ENCODE peak calls at places on chromosomes 12 and 14, in ten cellular contexts. One of them, this sample, is unnamed.

GRCh38 chr12:121786441-121786825 is 7.1 kb downstream of the RHOF start:
- DNase-seq in H9: no peak
- DNase-seq in A549: peak; percentile 76
- DNase-seq in CD4-positive, alpha-beta memory T cell: peak; percentile 52
- DNase-seq in NCI-H82: no peak
- DNase-seq in GM12892: no peak
- DNase-seq in NCI-H1092: no peak
- DNase-seq in left ventricle myocardium inferior: no peak
- DNase-seq in GM13977: no peak
- DNase-seq in RCC 7860: peak; percentile 97
- DNase-seq in this sample: peak; percentile 89

GRCh38 chr12:64679487-64679983 is 69.2 kb downstream of the RASSF3 start:
- DNase-seq in NCI-H1092: peak; percentile 73
- DNase-seq in RCC 7860: peak; percentile 74
- DNase-seq in NCI-H82: no peak
- DNase-seq in GM13977: no peak
- DNase-seq in H9: no peak
- DNase-seq in left ventricle myocardium inferior: peak; percentile 78
- DNase-seq in GM12892: no peak
- DNase-seq in A549: peak; percentile 82
- DNase-seq in CD4-positive, alpha-beta memory T cell: peak; percentile 79
- DNase-seq in this sample: peak; percentile 83

GRCh38 chr14:104290058-104290667 is 151.8 kb downstream of the KIF26A start:
- DNase-seq in A549: no peak
- DNase-seq in GM12892: no peak
- DNase-seq in GM13977: no peak
- DNase-seq in NCI-H1092: no peak
- DNase-seq in left ventricle myocardium inferior: peak; percentile 6
- DNase-seq in H9: peak; percentile 43
- DNase-seq in CD4-positive, alpha-beta memory T cell: no peak
- DNase-seq in RCC 7860: no peak
- DNase-seq in NCI-H82: no peak
- DNase-seq in this sample: peak; percentile 35

GRCh38 chr12:131194166-131194565 is 240.5 kb downstream of the ADGRD1 start:
- DNase-seq in GM13977: peak; percentile 16
- DNase-seq in H9: peak; percentile 17
- DNase-seq in NCI-H82: peak; percentile 67
- DNase-seq in A549: peak; percentile 13
- DNase-seq in left ventricle myocardium inferior: no peak
- DNase-seq in GM12892: no peak
- DNase-seq in CD4-positive, alpha-beta memory T cell: no peak
- DNase-seq in NCI-H1092: no peak
- DNase-seq in RCC 7860: no peak
- DNase-seq in this sample: peak; percentile 18

GRCh38 chr12:124497658-124498057 is 69.8 kb downstream of the NCOR2 start:
- DNase-seq in RCC 7860: no peak
- DNase-seq in GM12892: no peak
- DNase-seq in NCI-H82: no peak
- DNase-seq in left ventricle myocardium inferior: peak; percentile 84
- DNase-seq in GM13977: peak; percentile 72
- DNase-seq in NCI-H1092: no peak
- DNase-seq in A549: no peak
- DNase-seq in CD4-positive, alpha-beta memory T cell: no peak
- DNase-seq in H9: no peak
- DNase-seq in this sample: no peak

GRCh38 chr12:124277394-124278222 is 17.3 kb upstream of the RFLNA start:
- DNase-seq in RCC 7860: no peak
- DNase-seq in left ventricle myocardium inferior: no peak
- DNase-seq in CD4-positive, alpha-beta memory T cell: no peak
- DNase-seq in H9: no peak
- DNase-seq in GM12892: no peak
- DNase-seq in NCI-H82: peak; percentile 57
- DNase-seq in A549: no peak
- DNase-seq in GM13977: no peak
- DNase-seq in NCI-H1092: no peak
- DNase-seq in this sample: no peak

GRCh38 chr14:59183150-59183549 is 5.3 kb upstream of the DAAM1 start:
- DNase-seq in left ventricle myocardium inferior: no peak
- DNase-seq in H9: no peak
- DNase-seq in GM13977: no peak
- DNase-seq in A549: no peak
- DNase-seq in NCI-H82: no peak
- DNase-seq in GM12892: no peak
- DNase-seq in NCI-H1092: no peak
- DNase-seq in RCC 7860: no peak
- DNase-seq in CD4-positive, alpha-beta memory T cell: no peak
- DNase-seq in this sample: no peak

GRCh38 chr12:47397664-47398281 is 308.1 kb downstream of the RPAP3 start:
- DNase-seq in NCI-H1092: peak; percentile 31
- DNase-seq in left ventricle myocardium inferior: no peak
- DNase-seq in NCI-H82: peak; percentile 41
- DNase-seq in H9: peak; percentile 47
- DNase-seq in RCC 7860: peak; percentile 54
- DNase-seq in A549: peak; percentile 51
- DNase-seq in GM13977: peak; percentile 22
- DNase-seq in GM12892: no peak
- DNase-seq in CD4-positive, alpha-beta memory T cell: peak; percentile 65
- DNase-seq in this sample: no peak

GRCh38 chr14:69325086-69325485 is 65.1 kb downstream of the GALNT16 start:
- DNase-seq in GM12892: no peak
- DNase-seq in NCI-H82: no peak
- DNase-seq in RCC 7860: no peak
- DNase-seq in CD4-positive, alpha-beta memory T cell: no peak
- DNase-seq in left ventricle myocardium inferior: no peak
- DNase-seq in A549: no peak
- DNase-seq in H9: no peak
- DNase-seq in GM13977: no peak
- DNase-seq in NCI-H1092: no peak
- DNase-seq in this sample: no peak

GRCh38 chr14:36068777-36069534 is 107.6 kb downstream of the PTCSC3 start:
- DNase-seq in NCI-H1092: no peak
- DNase-seq in left ventricle myocardium inferior: no peak
- DNase-seq in RCC 7860: no peak
- DNase-seq in CD4-positive, alpha-beta memory T cell: no peak
- DNase-seq in A549: no peak
- DNase-seq in GM12892: no peak
- DNase-seq in GM13977: no peak
- DNase-seq in NCI-H82: peak; percentile 28
- DNase-seq in H9: no peak
- DNase-seq in this sample: no peak

GRCh38 chr12:15788266-15789214 is 648 bp downstream of the EPS8 start:
- DNase-seq in CD4-positive, alpha-beta memory T cell: no peak
- DNase-seq in H9: peak; percentile 69
- DNase-seq in GM13977: peak; percentile 27
- DNase-seq in GM12892: no peak
- DNase-seq in NCI-H82: peak; percentile 72
- DNase-seq in A549: peak; percentile 47
- DNase-seq in RCC 7860: peak; percentile 35
- DNase-seq in left ventricle myocardium inferior: peak; percentile 28
- DNase-seq in NCI-H1092: peak; percentile 52
- DNase-seq in this sample: peak; percentile 51

GRCh38 chr14:54343276-54344121 is 53.3 kb upstream of the CDKN3 start:
- DNase-seq in GM12892: no peak
- DNase-seq in GM13977: no peak
- DNase-seq in NCI-H82: peak; percentile 8
- DNase-seq in A549: no peak
- DNase-seq in H9: no peak
- DNase-seq in left ventricle myocardium inferior: no peak
- DNase-seq in CD4-positive, alpha-beta memory T cell: no peak
- DNase-seq in NCI-H1092: peak; percentile 92
- DNase-seq in RCC 7860: no peak
- DNase-seq in this sample: no peak

This sample was measured in kidney.